ENCODE peak calls at places on chromosomes 3 and 15, in five cellular contexts. One of them, this sample, is unnamed.

GRCh38 chr3:109184726-109185125 is 48.2 kb downstream of the C3orf85 start:
- DNase-seq in heart left ventricle: no peak
- DNase-seq in GM23338: no peak
- DNase-seq in dorsolateral prefrontal cortex: no peak
- DNase-seq in breast epithelium: no peak
- DNase-seq in this sample: no peak

GRCh38 chr15:39783244-39783820 is 691 bp upstream of the FSIP1 start:
- DNase-seq in heart left ventricle: no peak
- DNase-seq in GM23338: peak; percentile 32
- DNase-seq in dorsolateral prefrontal cortex: no peak
- DNase-seq in breast epithelium: no peak
- DNase-seq in this sample: no peak

GRCh38 chr3:185210621-185211157 is 43.2 kb downstream of the EHHADH start:
- DNase-seq in heart left ventricle: no peak
- DNase-seq in GM23338: no peak
- DNase-seq in dorsolateral prefrontal cortex: no peak
- DNase-seq in breast epithelium: no peak
- DNase-seq in this sample: no peak

GRCh38 chr3:33664195-33664594 is 53.9 kb downstream of the CLASP2 start:
- DNase-seq in heart left ventricle: no peak
- DNase-seq in GM23338: no peak
- DNase-seq in dorsolateral prefrontal cortex: no peak
- DNase-seq in breast epithelium: no peak
- DNase-seq in this sample: no peak

GRCh38 chr3:49020335-49021212 is 1.3 kb upstream of the NDUFAF3 start:
- DNase-seq in heart left ventricle: peak; percentile 82
- DNase-seq in GM23338: peak; percentile 66
- DNase-seq in dorsolateral prefrontal cortex: no peak
- DNase-seq in breast epithelium: peak; percentile 51
- DNase-seq in this sample: no peak

GRCh38 chr3:139935866-139936817 is 1.2 kb downstream of the CLSTN2 start:
- DNase-seq in heart left ventricle: peak; percentile 66
- DNase-seq in GM23338: peak; percentile 71
- DNase-seq in dorsolateral prefrontal cortex: no peak
- DNase-seq in breast epithelium: no peak
- DNase-seq in this sample: no peak

GRCh38 chr3:138771585-138771984 is 63.1 kb downstream of the PIK3CB start:
- DNase-seq in heart left ventricle: no peak
- DNase-seq in GM23338: no peak
- DNase-seq in dorsolateral prefrontal cortex: no peak
- DNase-seq in breast epithelium: no peak
- DNase-seq in this sample: no peak

GRCh38 chr3:30492581-30493192 is 113.7 kb upstream of the TGFBR2 start:
- DNase-seq in heart left ventricle: no peak
- DNase-seq in GM23338: peak; percentile 5
- DNase-seq in dorsolateral prefrontal cortex: no peak
- DNase-seq in breast epithelium: no peak
- DNase-seq in this sample: no peak

GRCh38 chr15:65248506-65248905 is 37.2 kb upstream of the CILP start:
- DNase-seq in heart left ventricle: no peak
- DNase-seq in GM23338: peak; percentile 35
- DNase-seq in dorsolateral prefrontal cortex: no peak
- DNase-seq in breast epithelium: no peak
- DNase-seq in this sample: no peak

GRCh38 chr3:43465109-43465508 is 156.7 kb downstream of the ANO10 start:
- DNase-seq in heart left ventricle: no peak
- DNase-seq in GM23338: no peak
- DNase-seq in dorsolateral prefrontal cortex: no peak
- DNase-seq in breast epithelium: no peak
- DNase-seq in this sample: no peak

GRCh38 chr15:66630801-66631351 is 65.1 kb upstream of the LCTL start:
- DNase-seq in heart left ventricle: no peak
- DNase-seq in GM23338: no peak
- DNase-seq in dorsolateral prefrontal cortex: no peak
- DNase-seq in breast epithelium: no peak
- DNase-seq in this sample: no peak

GRCh38 chr3:148789156-148789555 is 38.5 kb upstream of the CPB1 start:
- DNase-seq in heart left ventricle: no peak
- DNase-seq in GM23338: peak; percentile 48
- DNase-seq in dorsolateral prefrontal cortex: no peak
- DNase-seq in breast epithelium: no peak
- DNase-seq in this sample: no peak

GRCh38 chr3:174547801-174548200 is 311.3 kb upstream of the NAALADL2 start:
- DNase-seq in heart left ventricle: no peak
- DNase-seq in GM23338: no peak
- DNase-seq in dorsolateral prefrontal cortex: no peak
- DNase-seq in breast epithelium: no peak
- DNase-seq in this sample: no peak

GRCh38 chr3:13301295-13301987 is 118.7 kb downstream of the NUP210 start:
- DNase-seq in heart left ventricle: no peak
- DNase-seq in GM23338: peak; percentile 95
- DNase-seq in dorsolateral prefrontal cortex: no peak
- DNase-seq in breast epithelium: no peak
- DNase-seq in this sample: no peak

GRCh38 chr3:134754768-134755559 is 40.1 kb upstream of the EPHB1 start:
- DNase-seq in heart left ventricle: peak; percentile 67
- DNase-seq in GM23338: peak; percentile 76
- DNase-seq in dorsolateral prefrontal cortex: no peak
- DNase-seq in breast epithelium: no peak
- DNase-seq in this sample: no peak

GRCh38 chr3:170220871-170221270 is 1.4 kb upstream of the PRKCI start:
- DNase-seq in heart left ventricle: no peak
- DNase-seq in GM23338: no peak
- DNase-seq in dorsolateral prefrontal cortex: no peak
- DNase-seq in breast epithelium: no peak
- DNase-seq in this sample: no peak

GRCh38 chr15:78565097-78565950 is at the start of gene CHRNA5:
- DNase-seq in heart left ventricle: peak; percentile 89
- DNase-seq in GM23338: peak; percentile 98
- DNase-seq in dorsolateral prefrontal cortex: no peak
- DNase-seq in breast epithelium: peak; percentile 85
- DNase-seq in this sample: peak; percentile 87

GRCh38 chr3:45479627-45480026 is 91.3 kb downstream of the LARS2 start:
- DNase-seq in heart left ventricle: no peak
- DNase-seq in GM23338: no peak
- DNase-seq in dorsolateral prefrontal cortex: no peak
- DNase-seq in breast epithelium: no peak
- DNase-seq in this sample: no peak

GRCh38 chr3:189937302-189938255 is 183.1 kb downstream of the P3H2 start:
- DNase-seq in heart left ventricle: no peak
- DNase-seq in GM23338: no peak
- DNase-seq in dorsolateral prefrontal cortex: no peak
- DNase-seq in breast epithelium: peak; percentile 76
- DNase-seq in this sample: no peak

GRCh38 chr15:64146041-64146440 is 5.5 kb upstream of the SNX22 start:
- DNase-seq in heart left ventricle: peak; percentile 71
- DNase-seq in GM23338: no peak
- DNase-seq in dorsolateral prefrontal cortex: no peak
- DNase-seq in breast epithelium: no peak
- DNase-seq in this sample: no peak

GRCh38 chr3:70264122-70264780 is 48.2 kb downstream of the MDFIC2 start:
- DNase-seq in heart left ventricle: no peak
- DNase-seq in GM23338: no peak
- DNase-seq in dorsolateral prefrontal cortex: no peak
- DNase-seq in breast epithelium: no peak
- DNase-seq in this sample: no peak

GRCh38 chr15:56099311-56099710 is 105.9 kb upstream of the NEDD4 start:
- DNase-seq in heart left ventricle: no peak
- DNase-seq in GM23338: no peak
- DNase-seq in dorsolateral prefrontal cortex: no peak
- DNase-seq in breast epithelium: no peak
- DNase-seq in this sample: no peak

GRCh38 chr15:97902140-97902780 is 58.2 kb upstream of the ARRDC4 start:
- DNase-seq in heart left ventricle: no peak
- DNase-seq in GM23338: no peak
- DNase-seq in dorsolateral prefrontal cortex: no peak
- DNase-seq in breast epithelium: no peak
- DNase-seq in this sample: no peak

GRCh38 chr3:134249935-134250716 is 533 bp downstream of the RYK start:
- DNase-seq in heart left ventricle: peak; percentile 85
- DNase-seq in GM23338: peak; percentile 76
- DNase-seq in dorsolateral prefrontal cortex: peak; percentile 48
- DNase-seq in breast epithelium: no peak
- DNase-seq in this sample: no peak

GRCh38 chr3:51966016-51966415 is 1.2 kb downstream of the PCBP4 start:
- DNase-seq in heart left ventricle: no peak
- DNase-seq in GM23338: no peak
- DNase-seq in dorsolateral prefrontal cortex: peak; percentile 80
- DNase-seq in breast epithelium: no peak
- DNase-seq in this sample: no peak

GRCh38 chr15:83323296-83323711 is 38.8 kb upstream of the BNC1 start:
- DNase-seq in heart left ventricle: no peak
- DNase-seq in GM23338: no peak
- DNase-seq in dorsolateral prefrontal cortex: no peak
- DNase-seq in breast epithelium: no peak
- DNase-seq in this sample: no peak

GRCh38 chr3:156677536-156677935 is 3.1 kb downstream of the TIPARP start:
- DNase-seq in heart left ventricle: no peak
- DNase-seq in GM23338: no peak
- DNase-seq in dorsolateral prefrontal cortex: no peak
- DNase-seq in breast epithelium: no peak
- DNase-seq in this sample: no peak

GRCh38 chr15:26757156-26757555 is 15.7 kb downstream of the GABRB3 start:
- DNase-seq in heart left ventricle: no peak
- DNase-seq in GM23338: no peak
- DNase-seq in dorsolateral prefrontal cortex: no peak
- DNase-seq in breast epithelium: no peak
- DNase-seq in this sample: no peak

GRCh38 chr3:105883798-105884377 is 15.1 kb upstream of the CBLB start:
- DNase-seq in heart left ventricle: no peak
- DNase-seq in GM23338: no peak
- DNase-seq in dorsolateral prefrontal cortex: no peak
- DNase-seq in breast epithelium: no peak
- DNase-seq in this sample: no peak

GRCh38 chr3:72976182-72976825 is 20.3 kb upstream of the PPP4R2 start:
- DNase-seq in heart left ventricle: no peak
- DNase-seq in GM23338: no peak
- DNase-seq in dorsolateral prefrontal cortex: no peak
- DNase-seq in breast epithelium: no peak
- DNase-seq in this sample: no peak

DNA sequence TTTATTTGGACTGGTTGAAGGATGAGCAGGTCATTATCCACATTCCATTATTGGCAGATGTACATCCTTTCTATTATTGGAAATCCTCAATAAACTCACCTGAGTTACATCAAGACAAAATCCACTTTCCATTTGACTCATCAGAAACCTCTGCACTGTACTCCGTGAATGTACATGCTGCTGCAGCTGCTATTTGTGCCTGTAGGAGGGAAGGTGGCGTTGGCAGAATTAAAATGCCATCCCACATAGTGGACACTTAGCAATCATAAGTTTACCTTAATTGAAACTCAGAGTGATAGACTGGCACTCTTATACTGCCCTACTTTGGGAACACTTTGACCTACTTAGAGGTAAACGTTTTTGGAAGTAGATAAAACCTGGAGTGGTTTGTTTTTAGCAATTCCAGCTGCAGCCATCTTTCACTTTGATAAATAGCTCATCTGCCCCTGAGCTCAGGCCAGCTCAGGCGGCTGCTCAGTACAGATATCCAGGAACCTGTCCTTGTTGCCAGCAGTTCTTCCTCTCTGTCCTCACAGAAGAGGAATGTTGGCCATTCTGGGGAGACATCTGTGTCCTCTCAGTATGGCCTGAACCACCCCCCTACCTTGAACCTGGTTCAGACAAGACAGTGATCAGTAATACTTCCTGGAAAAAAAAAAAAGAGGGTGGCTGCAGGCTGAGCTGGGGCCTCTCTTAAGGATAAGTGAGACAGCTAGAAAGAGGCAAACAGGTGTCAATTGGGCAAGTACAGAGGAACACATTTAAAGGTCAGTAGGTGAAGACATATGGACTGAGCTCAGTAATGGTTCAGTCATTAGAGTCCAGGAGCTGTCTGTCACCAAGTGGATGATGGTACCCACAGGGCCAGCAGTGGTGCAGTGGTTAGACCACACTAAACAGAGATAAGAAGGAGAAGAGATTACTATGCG is 153.4 kb upstream of the UMPS start:
- DNase-seq in heart left ventricle: no peak
- DNase-seq in GM23338: no peak
- DNase-seq in dorsolateral prefrontal cortex: no peak
- DNase-seq in breast epithelium: no peak
- DNase-seq in this sample: no peak
- TF ChIP-seq CTCF in heart left ventricle: peak; percentile 37
- TF ChIP-seq CTCF in GM23338: no peak
- TF ChIP-seq CTCF in dorsolateral prefrontal cortex: no peak
- TF ChIP-seq CTCF in breast epithelium: no peak
- TF ChIP-seq CTCF in this sample: no peak

GRCh38 chr3:85821130-85821756 is 862.5 kb downstream of the CADM2 start:
- DNase-seq in heart left ventricle: no peak
- DNase-seq in GM23338: peak; percentile 73
- DNase-seq in dorsolateral prefrontal cortex: no peak
- DNase-seq in breast epithelium: no peak
- DNase-seq in this sample: no peak
- TF ChIP-seq CTCF in heart left ventricle: peak; percentile 20
- TF ChIP-seq CTCF in GM23338: peak; percentile 76
- TF ChIP-seq CTCF in dorsolateral prefrontal cortex: peak; percentile 65
- TF ChIP-seq CTCF in breast epithelium: no peak
- TF ChIP-seq CTCF in this sample: no peak

DNA sequence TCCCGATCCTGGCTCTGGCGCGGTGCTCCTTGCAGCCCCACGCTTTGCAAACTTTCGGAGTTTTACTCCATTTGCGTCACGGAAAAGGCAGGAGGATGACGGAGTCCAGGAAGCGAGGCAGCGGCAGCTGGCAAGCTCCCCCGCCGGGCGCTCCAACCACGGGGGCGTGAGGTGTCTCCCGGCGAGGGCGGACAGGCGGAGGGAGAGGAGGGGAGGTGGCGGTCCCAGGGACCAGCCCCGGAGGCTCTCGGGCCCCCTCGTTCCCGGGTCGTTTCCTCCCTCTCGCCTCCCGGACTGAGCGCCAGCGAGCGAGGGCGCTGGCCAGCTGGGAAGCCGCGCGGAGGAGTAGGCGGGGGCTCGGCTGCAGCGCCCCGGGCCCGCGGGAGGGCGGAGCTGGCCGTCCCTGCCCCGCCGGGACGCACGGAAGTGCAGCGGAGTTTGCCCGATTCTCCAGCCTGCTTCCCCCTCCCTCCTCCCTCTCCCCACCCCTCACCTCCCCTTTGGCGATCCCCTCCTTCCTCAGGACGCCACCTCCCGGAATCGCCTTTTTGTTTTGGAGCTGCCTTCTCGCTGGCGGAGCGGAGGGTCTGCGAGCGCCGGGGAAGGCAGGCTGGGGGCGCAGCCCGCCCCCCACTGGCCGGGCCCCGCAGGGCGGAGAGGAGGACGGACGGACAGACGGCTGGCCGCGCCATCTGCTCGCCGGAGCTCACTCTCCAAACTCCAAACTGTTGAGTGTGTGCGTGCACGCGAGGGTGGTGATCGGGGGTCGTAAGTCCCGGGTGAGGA is at the start of gene SNX33:
- DNase-seq in heart left ventricle: peak; percentile 91
- DNase-seq in GM23338: peak; percentile 92
- DNase-seq in dorsolateral prefrontal cortex: peak; percentile 45
- DNase-seq in breast epithelium: peak; percentile 63
- DNase-seq in this sample: no peak
- TF ChIP-seq CTCF in heart left ventricle: peak; percentile 61
- TF ChIP-seq CTCF in GM23338: peak; percentile 50
- TF ChIP-seq CTCF in dorsolateral prefrontal cortex: peak; percentile 49
- TF ChIP-seq CTCF in breast epithelium: peak; percentile 37
- TF ChIP-seq CTCF in this sample: no peak

GRCh38 chr3:11651900-11652299 is 8.2 kb upstream of the VGLL4 start:
- DNase-seq in heart left ventricle: no peak
- DNase-seq in GM23338: peak; percentile 63
- DNase-seq in dorsolateral prefrontal cortex: no peak
- DNase-seq in breast epithelium: no peak
- DNase-seq in this sample: no peak
- TF ChIP-seq CTCF in heart left ventricle: peak; percentile 67
- TF ChIP-seq CTCF in GM23338: peak; percentile 71
- TF ChIP-seq CTCF in dorsolateral prefrontal cortex: peak; percentile 85
- TF ChIP-seq CTCF in breast epithelium: peak; percentile 52
- TF ChIP-seq CTCF in this sample: no peak